ENCODE peak calls at places on chromosomes 13 and 19, in five cellular contexts. One of them, this sample, is unnamed.
A peak's percentile ranks its signal among the peaks of the same experiment; 100 is the strongest.

GRCh38 chr19:53076984-53077383 is 26.2 kb downstream of the ZNF160 start:
- DNase-seq in neuronal stem cell: peak; percentile 47
- DNase-seq in IMR-90: peak; percentile 28
- DNase-seq in H1: peak; percentile 79
- DNase-seq in HepG2: peak; percentile 14
- DNase-seq in this sample: peak; percentile 43

GRCh38 chr13:105334211-105334610 is 1201.3 kb downstream of the EFNB2 start:
- DNase-seq in neuronal stem cell: no peak
- DNase-seq in IMR-90: peak; percentile 79
- DNase-seq in H1: no peak
- DNase-seq in HepG2: no peak
- DNase-seq in this sample: peak; percentile 51

GRCh38 chr19:11223208-11223607 is 16.2 kb upstream of the ANGPTL8 start:
- DNase-seq in neuronal stem cell: no peak
- DNase-seq in IMR-90: no peak
- DNase-seq in H1: no peak
- DNase-seq in HepG2: no peak
- DNase-seq in this sample: no peak

GRCh38 chr19:40921005-40921897 is 39.2 kb upstream of the CYP2A7 start:
- DNase-seq in neuronal stem cell: no peak
- DNase-seq in IMR-90: no peak
- DNase-seq in H1: no peak
- DNase-seq in HepG2: peak; percentile 83
- DNase-seq in this sample: peak; percentile 6

GRCh38 chr13:44417876-44418275 is 44.3 kb downstream of the SERP2 start:
- DNase-seq in neuronal stem cell: no peak
- DNase-seq in IMR-90: no peak
- DNase-seq in H1: no peak
- DNase-seq in HepG2: no peak
- DNase-seq in this sample: no peak

GRCh38 chr13:52395704-52396103 is 10.3 kb downstream of the THSD1 start:
- DNase-seq in neuronal stem cell: no peak
- DNase-seq in IMR-90: no peak
- DNase-seq in H1: no peak
- DNase-seq in HepG2: no peak
- DNase-seq in this sample: no peak

GRCh38 chr19:6023085-6023682 is 45.2 kb upstream of the RANBP3 start:
- DNase-seq in neuronal stem cell: no peak
- DNase-seq in IMR-90: peak; percentile 71
- DNase-seq in H1: no peak
- DNase-seq in HepG2: no peak
- DNase-seq in this sample: peak; percentile 51

GRCh38 chr13:25901460-25902376 is 150.1 kb downstream of the SHISA2 start:
- DNase-seq in neuronal stem cell: no peak
- DNase-seq in IMR-90: peak; percentile 11
- DNase-seq in H1: no peak
- DNase-seq in HepG2: peak; percentile 33
- DNase-seq in this sample: peak; percentile 87

GRCh38 chr13:41520699-41521630 is 63.6 kb downstream of the RGCC start:
- DNase-seq in neuronal stem cell: no peak
- DNase-seq in IMR-90: no peak
- DNase-seq in H1: no peak
- DNase-seq in HepG2: no peak
- DNase-seq in this sample: peak; percentile 23

GRCh38 chr19:33304760-33305647 is 2.7 kb upstream of the CEBPA start:
- DNase-seq in neuronal stem cell: no peak
- DNase-seq in IMR-90: no peak
- DNase-seq in H1: no peak
- DNase-seq in HepG2: peak; percentile 56
- DNase-seq in this sample: no peak

GRCh38 chr13:101035119-101035620 is 360.6 kb upstream of the TMTC4 start:
- DNase-seq in neuronal stem cell: no peak
- DNase-seq in IMR-90: no peak
- DNase-seq in H1: no peak
- DNase-seq in HepG2: no peak
- DNase-seq in this sample: no peak

GRCh38 chr13:95441326-95441725 is 111.2 kb upstream of the CLDN10 start:
- DNase-seq in neuronal stem cell: no peak
- DNase-seq in IMR-90: no peak
- DNase-seq in H1: no peak
- DNase-seq in HepG2: no peak
- DNase-seq in this sample: no peak

GRCh38 chr19:51441410-51442390 is 16.6 kb downstream of the SIGLEC8 start:
- DNase-seq in neuronal stem cell: no peak
- DNase-seq in IMR-90: no peak
- DNase-seq in H1: no peak
- DNase-seq in HepG2: no peak
- DNase-seq in this sample: no peak

GRCh38 chr13:111395511-111396393 is 75.3 kb downstream of the TEX29 start:
- DNase-seq in neuronal stem cell: no peak
- DNase-seq in IMR-90: no peak
- DNase-seq in H1: no peak
- DNase-seq in HepG2: no peak
- DNase-seq in this sample: no peak

GRCh38 chr13:100129605-100130004 is 40.7 kb downstream of the PCCA start:
- DNase-seq in neuronal stem cell: no peak
- DNase-seq in IMR-90: no peak
- DNase-seq in H1: no peak
- DNase-seq in HepG2: no peak
- DNase-seq in this sample: no peak

GRCh38 chr19:4760285-4760650 is 31.3 kb upstream of the FEM1A start:
- DNase-seq in neuronal stem cell: no peak
- DNase-seq in IMR-90: no peak
- DNase-seq in H1: no peak
- DNase-seq in HepG2: no peak
- DNase-seq in this sample: no peak
- H2AFZ ChIP-seq in neuronal stem cell: peak overlapping the region; percentile 90
- H2AFZ ChIP-seq in IMR-90: peak overlapping the region; percentile 84
- H2AFZ ChIP-seq in H1: peak overlapping the region; percentile 36
- H2AFZ ChIP-seq in HepG2: no peak overlapping the region
- H2AFZ ChIP-seq in this sample: no peak overlapping the region

GRCh38 chr13:114063545-114064515 is 68.6 kb downstream of the RASA3 start:
- DNase-seq in neuronal stem cell: no peak
- DNase-seq in IMR-90: peak; percentile 61
- DNase-seq in H1: no peak
- DNase-seq in HepG2: no peak
- DNase-seq in this sample: peak; percentile 69
- H2AFZ ChIP-seq in neuronal stem cell: peak overlapping the region; percentile 80
- H2AFZ ChIP-seq in IMR-90: peak overlapping the region; percentile 64
- H2AFZ ChIP-seq in H1: no peak overlapping the region
- H2AFZ ChIP-seq in HepG2: peak overlapping the region; percentile 54
- H2AFZ ChIP-seq in this sample: no peak overlapping the region

GRCh38 chr19:49188626-49189200 is 31.1 kb downstream of the TRPM4 start:
- DNase-seq in neuronal stem cell: no peak
- DNase-seq in IMR-90: no peak
- DNase-seq in H1: no peak
- DNase-seq in HepG2: no peak
- DNase-seq in this sample: no peak
- H2AFZ ChIP-seq in neuronal stem cell: no peak overlapping the region
- H2AFZ ChIP-seq in IMR-90: no peak overlapping the region
- H2AFZ ChIP-seq in H1: no peak overlapping the region
- H2AFZ ChIP-seq in HepG2: no peak overlapping the region
- H2AFZ ChIP-seq in this sample: no peak overlapping the region

GRCh38 chr13:87671031-87671823 is at the start of gene SLITRK5:
- DNase-seq in neuronal stem cell: peak; percentile 78
- DNase-seq in IMR-90: peak; percentile 16
- DNase-seq in H1: no peak
- DNase-seq in HepG2: peak; percentile 3
- DNase-seq in this sample: peak; percentile 90
- H2AFZ ChIP-seq in neuronal stem cell: peak within 1 kb of the TSS; percentile 98
- H2AFZ ChIP-seq in IMR-90: peak within 1 kb of the TSS; percentile 88
- H2AFZ ChIP-seq in H1: peak within 1 kb of the TSS; percentile 87
- H2AFZ ChIP-seq in HepG2: peak within 1 kb of the TSS; percentile 78
- H2AFZ ChIP-seq in this sample: peak within 1 kb of the TSS; percentile 82

DNA sequence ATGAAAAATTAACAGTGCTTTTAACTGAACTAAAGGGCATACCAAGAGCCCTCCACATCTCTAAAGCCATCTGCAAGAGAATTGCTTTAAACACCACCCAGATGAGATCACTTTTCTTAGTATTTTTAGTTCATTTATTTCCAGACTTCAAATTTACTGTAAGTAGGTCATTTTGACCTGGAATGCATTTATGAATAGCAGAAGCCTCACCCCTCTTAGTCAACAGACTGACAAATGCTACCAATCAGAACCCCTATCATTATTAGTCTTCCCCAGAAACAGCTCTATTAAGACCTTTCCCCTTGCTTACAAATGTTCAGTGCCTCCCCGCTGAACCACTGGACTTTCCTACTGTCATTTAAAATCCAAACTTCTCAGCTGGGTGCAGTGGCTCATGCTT is 27.3 kb downstream of the RUBCNL start:
- DNase-seq in neuronal stem cell: no peak
- DNase-seq in IMR-90: peak; percentile 22
- DNase-seq in H1: no peak
- DNase-seq in HepG2: no peak
- DNase-seq in this sample: peak; percentile 38
- H2AFZ ChIP-seq in neuronal stem cell: no peak overlapping the region
- H2AFZ ChIP-seq in IMR-90: no peak overlapping the region
- H2AFZ ChIP-seq in H1: no peak overlapping the region
- H2AFZ ChIP-seq in HepG2: no peak overlapping the region
- H2AFZ ChIP-seq in this sample: no peak overlapping the region

DNA sequence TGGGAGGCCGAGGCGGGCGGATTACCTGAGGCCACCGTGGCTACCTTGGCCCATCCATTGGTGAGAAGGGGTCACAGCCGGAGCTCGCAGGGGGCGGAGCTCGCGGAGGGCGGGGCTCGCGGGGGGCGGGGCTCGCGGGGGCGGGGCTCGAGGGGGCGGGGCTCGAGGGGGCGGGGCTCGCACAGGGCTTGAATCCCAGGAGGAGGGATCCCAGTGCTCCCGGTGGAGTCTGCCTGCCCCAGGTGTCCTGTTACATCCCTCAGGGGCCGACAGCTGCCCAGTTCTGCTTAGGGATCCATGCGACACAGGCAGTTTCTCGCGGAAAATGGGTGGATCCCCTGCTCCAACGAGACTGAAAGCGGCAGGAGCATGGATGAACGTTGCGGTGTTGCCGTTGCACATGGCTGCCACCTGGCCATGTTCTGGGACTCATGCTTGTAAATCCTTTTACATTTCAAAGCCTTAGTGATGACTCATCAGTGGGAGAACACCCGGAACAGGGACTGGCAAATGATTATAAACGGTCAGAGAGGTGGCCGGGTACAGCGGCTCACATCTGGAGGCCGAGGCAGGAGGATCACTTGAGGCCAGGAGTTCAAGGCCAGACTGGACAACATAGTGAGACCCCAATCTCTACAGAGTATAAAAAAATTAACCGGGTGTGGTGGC is 25.1 kb downstream of the TMPRSS9 start:
- DNase-seq in neuronal stem cell: no peak
- DNase-seq in IMR-90: peak; percentile 79
- DNase-seq in H1: peak; percentile 75
- DNase-seq in HepG2: peak; percentile 81
- DNase-seq in this sample: peak; percentile 85
- H2AFZ ChIP-seq in neuronal stem cell: no peak overlapping the region
- H2AFZ ChIP-seq in IMR-90: peak overlapping the region; percentile 89
- H2AFZ ChIP-seq in H1: peak overlapping the region; percentile 3
- H2AFZ ChIP-seq in HepG2: no peak overlapping the region
- H2AFZ ChIP-seq in this sample: peak overlapping the region; percentile 46

GRCh38 chr13:108070925-108071324 is 144.4 kb downstream of the LIG4 start:
- DNase-seq in neuronal stem cell: no peak
- DNase-seq in IMR-90: no peak
- DNase-seq in H1: no peak
- DNase-seq in HepG2: no peak
- DNase-seq in this sample: no peak
- H2AFZ ChIP-seq in neuronal stem cell: peak overlapping the region; percentile 46
- H2AFZ ChIP-seq in IMR-90: no peak overlapping the region
- H2AFZ ChIP-seq in H1: peak overlapping the region; percentile 74
- H2AFZ ChIP-seq in HepG2: no peak overlapping the region
- H2AFZ ChIP-seq in this sample: no peak overlapping the region

GRCh38 chr13:106480511-106480910 is 55.0 kb downstream of the EFNB2 start:
- DNase-seq in neuronal stem cell: no peak
- DNase-seq in IMR-90: no peak
- DNase-seq in H1: no peak
- DNase-seq in HepG2: no peak
- DNase-seq in this sample: no peak
- H2AFZ ChIP-seq in neuronal stem cell: peak overlapping the region; percentile 20
- H2AFZ ChIP-seq in IMR-90: no peak overlapping the region
- H2AFZ ChIP-seq in H1: no peak overlapping the region
- H2AFZ ChIP-seq in HepG2: no peak overlapping the region
- H2AFZ ChIP-seq in this sample: no peak overlapping the region